ENCODE peak calls at places on chromosomes 5 and 9, in four cellular contexts. O, D, M and Y are unnamed samples.

GRCh38 chr5:163458778-163459405 is 1.0 kb downstream of the NUDCD2 start:
- DNase-seq in O (no peak), D (no peak), M (no peak), Y (no peak)

GRCh38 chr9:112644449-112644965 is 73.4 kb downstream of the INIP start:
- DNase-seq in O (no peak), D (no peak), M (no peak), Y (no peak)

GRCh38 chr5:93790401-93790800 is 49.0 kb upstream of the POU5F2 start:
- DNase-seq in O (no peak), D (no peak), M (no peak), Y (peak)

GRCh38 chr9:100595391-100596199 is 17.7 kb downstream of the CAVIN4 start:
- DNase-seq in O (no peak), D (no peak), M (peak), Y (peak)

GRCh38 chr5:34499001-34499734 is 157.0 kb upstream of the RAI14 start:
- DNase-seq in O (peak), D (no peak), M (no peak), Y (peak)

GRCh38 chr5:109936091-109936490 is 246.4 kb downstream of the MAN2A1 start:
- DNase-seq in O (no peak), D (no peak), M (no peak), Y (no peak)

GRCh38 chr5:38532165-38532669 is 24.2 kb downstream of the LIFR start:
- DNase-seq in O (no peak), D (no peak), M (no peak), Y (no peak)

GRCh38 chr9:94108584-94108983 is 24.3 kb downstream of the PTPDC1 start:
- DNase-seq in O (no peak), D (no peak), M (no peak), Y (peak)

GRCh38 chr9:90983394-90983793 is 181.8 kb downstream of the SYK start:
- DNase-seq in O (no peak), D (no peak), M (no peak), Y (no peak)

GRCh38 chr5:53110156-53110555 is 599 bp upstream of the MOCS2 start:
- DNase-seq in O (no peak), D (no peak), M (peak), Y (no peak)

GRCh38 chr5:141413540-141414069 is 818 bp downstream of the PCDHGA10 start:
- DNase-seq in O (no peak), D (no peak), M (no peak), Y (no peak)

GRCh38 chr5:150144211-150144801 is 11.3 kb downstream of the PDGFRB start:
- DNase-seq in O (no peak), D (no peak), M (peak), Y (peak)
- H3K9ac ChIP-seq in O (no peak), D (no peak), M (peak), Y (peak)

GRCh38 chr9:111621895-111622480 is 9.1 kb upstream of the DNAJC25 start:
- DNase-seq in O (no peak), D (no peak), M (peak), Y (peak)

GRCh38 chr9:111627260-111627963 is 3.7 kb upstream of the DNAJC25 start:
- DNase-seq in O (no peak), D (no peak), M (no peak), Y (no peak)

DNA sequence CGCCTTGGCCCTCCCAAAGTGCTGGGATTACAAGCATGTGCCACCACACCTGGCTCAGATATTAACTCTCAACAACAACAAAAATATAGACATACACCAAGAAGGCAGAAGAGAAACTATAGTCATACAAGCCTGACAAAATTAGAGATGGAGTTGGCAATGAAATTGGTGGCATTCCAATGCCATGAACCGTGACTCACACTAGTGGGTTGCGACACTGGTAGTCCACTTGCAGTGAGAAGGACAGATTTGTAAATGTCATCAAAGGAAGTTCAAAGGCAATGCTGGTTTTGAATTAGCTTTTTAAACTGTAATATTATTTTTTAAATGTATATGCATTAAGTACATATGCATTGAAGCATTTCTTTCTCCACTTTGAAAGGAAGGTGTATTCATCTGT is 8.5 kb upstream of the DNAJC25 start:
- DNase-seq in O (no peak), D (no peak), M (no peak), Y (peak)
- TF ChIP-seq CHD1 in O (no peak), D (no peak), M (no peak), Y (no peak)

DNA sequence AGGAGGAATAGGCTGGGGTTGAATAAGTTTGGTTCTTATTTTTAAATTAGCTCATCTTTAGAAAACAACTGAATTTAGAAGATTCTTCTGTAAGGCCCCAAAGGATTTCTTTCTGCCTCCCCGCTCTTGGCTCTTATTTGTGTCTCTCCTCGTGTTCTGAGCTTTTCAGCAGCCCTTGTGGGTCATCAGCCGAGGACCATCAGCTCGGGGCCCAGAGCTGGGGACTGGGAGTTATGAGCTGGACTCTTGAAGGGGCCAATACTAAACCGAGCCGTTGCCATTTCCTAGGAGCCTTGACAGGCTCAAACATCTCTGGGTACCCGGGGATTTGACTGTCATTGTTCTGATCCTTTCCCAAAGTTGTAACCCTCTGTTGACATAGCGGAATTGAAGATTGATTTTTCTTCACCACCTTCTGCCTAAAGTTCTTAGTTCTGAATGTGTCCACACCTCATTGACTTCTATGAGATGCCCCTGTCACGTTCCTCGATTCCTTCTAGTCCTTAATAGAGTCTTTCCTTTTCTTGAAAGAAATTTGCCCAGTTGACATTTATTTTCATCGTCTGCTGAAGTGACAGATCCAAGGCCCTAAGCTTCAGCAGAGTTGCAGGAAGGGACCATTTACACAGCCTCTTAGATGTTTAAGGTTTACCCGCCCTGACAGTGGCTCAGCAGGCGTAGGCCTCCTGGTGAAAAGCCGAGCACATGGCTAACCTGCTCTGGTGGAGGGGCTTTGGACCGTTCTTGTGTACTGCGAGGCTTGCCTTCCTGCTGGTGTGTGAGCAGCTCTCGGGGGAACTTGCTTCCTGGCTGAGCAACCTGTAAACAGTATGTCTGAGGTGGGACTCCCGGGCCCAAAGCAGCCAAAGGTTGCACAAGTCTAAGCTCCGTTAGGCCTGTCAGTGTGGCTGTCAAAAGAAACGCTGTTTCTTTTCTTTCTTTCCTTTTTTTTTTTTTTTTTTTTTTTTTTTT is 24.0 kb downstream of the ABL1 start:
- DNase-seq in O (no peak), D (no peak), M (no peak), Y (no peak)
- H3K9ac ChIP-seq in O (no peak), D (no peak), M (peak), Y (peak)

GRCh38 chr9:87322840-87323635 is 174.6 kb upstream of the DAPK1 start:
- DNase-seq in O (no peak), D (no peak), M (no peak), Y (peak)
- TF ChIP-seq CHD1 in O (no peak), D (no peak), M (no peak), Y (no peak)

GRCh38 chr5:55551904-55552303 is 17.1 kb upstream of the PLPP1 start:
- DNase-seq in O (no peak), D (no peak), M (no peak), Y (no peak)
- H3K9ac ChIP-seq in O (no peak), D (no peak), M (no peak), Y (no peak)

GRCh38 chr5:135329913-135330797 is 68.9 kb downstream of the MACROH2A1 start:
- DNase-seq in O (no peak), D (no peak), M (no peak), Y (no peak)

GRCh38 chr5:135330798-135331096 is 68.3 kb downstream of the MACROH2A1 start:
- DNase-seq in O (no peak), D (no peak), M (no peak), Y (no peak)

GRCh38 chr5:135333737-135334515 is 65.1 kb downstream of the MACROH2A1 start:
- DNase-seq in O (no peak), D (no peak), M (peak), Y (peak)

GRCh38 chr5:135331612-135332011 is 67.4 kb downstream of the MACROH2A1 start:
- DNase-seq in O (no peak), D (no peak), M (no peak), Y (peak)

GRCh38 chr5:135332519-135333150 is 66.4 kb downstream of the MACROH2A1 start:
- DNase-seq in O (no peak), D (no peak), M (peak), Y (peak)
- TF ChIP-seq CHD1 in O (no peak), D (no peak), M (no peak), Y (no peak)

GRCh38 chr9:34568133-34568532 is 21.4 kb downstream of the CNTFR start:
- DNase-seq in O (no peak), D (no peak), M (no peak), Y (no peak)

GRCh38 chr9:34568783-34569182 is 20.7 kb downstream of the CNTFR start:
- DNase-seq in O (no peak), D (no peak), M (no peak), Y (no peak)

GRCh38 chr9:34564617-34565016 is 24.9 kb downstream of the CNTFR start:
- DNase-seq in O (no peak), D (no peak), M (no peak), Y (no peak)

GRCh38 chr9:34566972-34567371 is 22.6 kb downstream of the CNTFR start:
- DNase-seq in O (no peak), D (no peak), M (no peak), Y (no peak)

GRCh38 chr9:34566191-34566849 is 23.2 kb downstream of the CNTFR start:
- DNase-seq in O (no peak), D (no peak), M (no peak), Y (no peak)
- H3K9ac ChIP-seq in O (no peak), D (no peak), M (no peak), Y (no peak)

GRCh38 chr9:4994166-4994890 is 9.3 kb downstream of the JAK2 start:
- DNase-seq in O (no peak), D (no peak), M (no peak), Y (no peak)
- TF ChIP-seq CHD1 in O (no peak), D (no peak), M (no peak), Y (no peak)

GRCh38 chr9:71937898-71938297 is 26.5 kb downstream of the C9orf85 start:
- DNase-seq in O (no peak), D (no peak), M (no peak), Y (no peak)
- H3K9ac ChIP-seq in O (no peak), D (no peak), M (no peak), Y (no peak)